ENCODE peak calls at places on chromosome 15, in six cellular contexts. One of them, this sample, is unnamed.

GRCh38 chr15:90266061-90266431 is 574 bp downstream of the NGRN start:
- DNase-seq in testis: peak
- DNase-seq in esophagus muscularis mucosa: no peak
- DNase-seq in esophagus squamous epithelium: no peak
- DNase-seq in A549: peak
- DNase-seq in uterus: peak
- DNase-seq in this sample: peak

GRCh38 chr15:63605816-63606215 is 8.6 kb downstream of the FBXL22 start:
- DNase-seq in uterus: no peak
- DNase-seq in esophagus squamous epithelium: no peak
- DNase-seq in esophagus muscularis mucosa: no peak
- DNase-seq in testis: no peak
- DNase-seq in A549: no peak
- DNase-seq in this sample: no peak

GRCh38 chr15:58433597-58434333 is 2.0 kb downstream of the LIPC start:
- DNase-seq in esophagus squamous epithelium: no peak
- DNase-seq in A549: no peak
- DNase-seq in esophagus muscularis mucosa: no peak
- DNase-seq in uterus: no peak
- DNase-seq in testis: no peak
- DNase-seq in this sample: no peak

GRCh38 chr15:51621917-51622268 is 678 bp downstream of the DMXL2 start:
- DNase-seq in esophagus squamous epithelium: no peak
- DNase-seq in A549: peak
- DNase-seq in uterus: peak
- DNase-seq in esophagus muscularis mucosa: no peak
- DNase-seq in testis: peak
- DNase-seq in this sample: peak

GRCh38 chr15:33107950-33108349 is 86.6 kb downstream of the FMN1 start:
- DNase-seq in testis: no peak
- DNase-seq in uterus: no peak
- DNase-seq in esophagus squamous epithelium: no peak
- DNase-seq in A549: no peak
- DNase-seq in esophagus muscularis mucosa: no peak
- DNase-seq in this sample: no peak

GRCh38 chr15:74300057-74300620 is 64.0 kb downstream of the CCDC33 start:
- DNase-seq in A549: no peak
- DNase-seq in esophagus squamous epithelium: no peak
- DNase-seq in testis: no peak
- DNase-seq in uterus: no peak
- DNase-seq in esophagus muscularis mucosa: no peak
- DNase-seq in this sample: no peak

GRCh38 chr15:33553157-33553556 is 242.4 kb downstream of the RYR3 start:
- DNase-seq in testis: no peak
- DNase-seq in A549: no peak
- DNase-seq in esophagus muscularis mucosa: no peak
- DNase-seq in uterus: no peak
- DNase-seq in esophagus squamous epithelium: no peak
- DNase-seq in this sample: no peak

GRCh38 chr15:71440479-71441071 is 325.3 kb downstream of the THSD4 start:
- DNase-seq in A549: peak
- DNase-seq in esophagus squamous epithelium: no peak
- DNase-seq in testis: no peak
- DNase-seq in esophagus muscularis mucosa: no peak
- DNase-seq in uterus: no peak
- DNase-seq in this sample: no peak

GRCh38 chr15:71103102-71103676 is 12.1 kb upstream of the THSD4 start:
- DNase-seq in testis: no peak
- DNase-seq in uterus: no peak
- DNase-seq in A549: no peak
- DNase-seq in esophagus squamous epithelium: no peak
- DNase-seq in esophagus muscularis mucosa: no peak
- DNase-seq in this sample: peak

GRCh38 chr15:80588801-80589200 is 106.3 kb upstream of the ABHD17C start:
- DNase-seq in esophagus muscularis mucosa: no peak
- DNase-seq in uterus: no peak
- DNase-seq in testis: no peak
- DNase-seq in esophagus squamous epithelium: no peak
- DNase-seq in A549: peak
- DNase-seq in this sample: no peak

GRCh38 chr15:62108411-62108810 is 41.6 kb downstream of the C2CD4A start:
- DNase-seq in uterus: no peak
- DNase-seq in testis: no peak
- DNase-seq in esophagus squamous epithelium: no peak
- DNase-seq in esophagus muscularis mucosa: peak
- DNase-seq in A549: no peak
- DNase-seq in this sample: no peak

GRCh38 chr15:43749690-43750345 is 3.6 kb downstream of the PDIA3 start:
- DNase-seq in testis: no peak
- DNase-seq in esophagus muscularis mucosa: no peak
- DNase-seq in uterus: no peak
- DNase-seq in A549: no peak
- DNase-seq in esophagus squamous epithelium: no peak
- DNase-seq in this sample: no peak

GRCh38 chr15:43751885-43752284 is 5.6 kb downstream of the PDIA3 start:
- DNase-seq in esophagus muscularis mucosa: no peak
- DNase-seq in A549: no peak
- DNase-seq in uterus: no peak
- DNase-seq in esophagus squamous epithelium: no peak
- DNase-seq in testis: no peak
- DNase-seq in this sample: no peak

DNA sequence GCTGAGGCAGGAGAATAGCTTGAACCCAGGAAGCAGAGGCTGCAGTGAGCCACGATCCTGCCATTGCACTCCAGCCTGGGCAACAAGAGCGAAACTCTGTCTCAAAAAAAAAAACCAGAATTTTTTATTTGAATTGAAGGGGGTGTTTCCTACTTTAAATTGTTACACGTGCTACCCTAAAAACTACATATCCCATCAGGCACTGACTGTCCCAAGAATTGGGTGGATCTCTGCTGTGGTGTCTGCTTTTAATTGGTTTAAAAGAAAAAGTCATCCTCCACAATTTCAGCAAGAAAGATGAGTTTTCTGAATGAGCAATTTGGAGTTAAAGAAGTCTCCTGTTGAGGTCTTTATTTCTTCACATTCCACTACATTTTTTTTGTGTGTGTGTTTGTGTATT is 2.1 kb downstream of the PDIA3 start:
- DNase-seq in testis: no peak
- DNase-seq in esophagus muscularis mucosa: no peak
- DNase-seq in A549: no peak
- DNase-seq in esophagus squamous epithelium: no peak
- DNase-seq in uterus: no peak
- DNase-seq in this sample: no peak
- H3K4me3 ChIP-seq in testis: no peak
- H3K4me3 ChIP-seq in esophagus muscularis mucosa: peak
- H3K4me3 ChIP-seq in A549: no peak
- H3K4me3 ChIP-seq in esophagus squamous epithelium: peak
- H3K4me3 ChIP-seq in uterus: no peak
- H3K4me3 ChIP-seq in this sample: no peak

GRCh38 chr15:49154799-49155109 is 645 bp downstream of the COPS2 start:
- DNase-seq in esophagus squamous epithelium: no peak
- DNase-seq in A549: no peak
- DNase-seq in uterus: no peak
- DNase-seq in testis: no peak
- DNase-seq in esophagus muscularis mucosa: no peak
- DNase-seq in this sample: no peak

GRCh38 chr15:49155834-49156627 is 632 bp upstream of the COPS2 start:
- DNase-seq in esophagus muscularis mucosa: no peak
- DNase-seq in testis: peak
- DNase-seq in uterus: no peak
- DNase-seq in esophagus squamous epithelium: no peak
- DNase-seq in A549: no peak
- DNase-seq in this sample: no peak

GRCh38 chr15:49152552-49153337 is 2.7 kb downstream of the COPS2 start:
- DNase-seq in uterus: no peak
- DNase-seq in testis: no peak
- DNase-seq in esophagus squamous epithelium: no peak
- DNase-seq in esophagus muscularis mucosa: no peak
- DNase-seq in A549: no peak
- DNase-seq in this sample: no peak

GRCh38 chr15:49154359-49154758 is 1.0 kb downstream of the COPS2 start:
- DNase-seq in uterus: no peak
- DNase-seq in testis: no peak
- DNase-seq in esophagus muscularis mucosa: no peak
- DNase-seq in A549: no peak
- DNase-seq in esophagus squamous epithelium: no peak
- DNase-seq in this sample: no peak

DNA sequence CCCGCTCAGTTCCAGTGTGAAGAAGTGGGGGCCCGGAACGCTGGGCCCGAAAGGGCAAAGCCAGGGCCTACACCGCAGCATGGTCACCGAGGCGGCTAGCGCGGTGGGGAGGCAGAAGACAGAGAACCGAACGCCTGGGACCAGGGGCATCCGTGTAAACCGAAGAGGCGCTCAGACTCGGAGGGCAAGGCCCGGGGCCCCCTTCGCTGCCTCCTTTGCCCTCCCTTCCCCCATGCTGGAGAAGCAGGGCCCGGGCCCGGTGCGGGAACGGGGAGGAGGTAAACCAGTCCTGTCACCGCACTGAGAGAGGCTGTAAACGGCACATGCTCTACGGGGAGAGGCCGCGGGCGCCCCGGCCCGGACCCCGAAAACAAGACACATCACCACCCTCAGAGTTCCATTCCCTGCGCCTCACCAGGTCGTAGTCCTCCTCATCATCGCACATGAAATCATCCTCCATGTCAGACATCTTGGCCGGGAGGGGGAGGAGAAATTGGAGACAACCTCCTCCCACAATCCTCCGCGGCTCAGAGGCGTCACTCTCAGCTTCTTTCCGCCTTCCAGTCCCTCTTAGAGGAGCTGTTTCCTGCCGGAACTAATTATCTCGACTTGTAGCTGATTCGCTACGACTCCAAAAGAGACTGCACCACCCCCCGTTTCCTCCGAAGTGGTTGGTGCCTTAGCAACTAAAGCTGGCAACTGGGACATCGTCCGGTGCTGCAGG is at the start of gene COPS2:
- DNase-seq in A549: peak
- DNase-seq in uterus: peak
- DNase-seq in testis: peak
- DNase-seq in esophagus muscularis mucosa: peak
- DNase-seq in esophagus squamous epithelium: peak
- DNase-seq in this sample: peak
- TF ChIP-seq POLR2A in A549: peak
- TF ChIP-seq POLR2A in uterus: peak
- TF ChIP-seq POLR2A in testis: peak
- TF ChIP-seq POLR2A in esophagus muscularis mucosa: peak
- TF ChIP-seq POLR2A in esophagus squamous epithelium: peak
- TF ChIP-seq POLR2A in this sample: no peak

DNA sequence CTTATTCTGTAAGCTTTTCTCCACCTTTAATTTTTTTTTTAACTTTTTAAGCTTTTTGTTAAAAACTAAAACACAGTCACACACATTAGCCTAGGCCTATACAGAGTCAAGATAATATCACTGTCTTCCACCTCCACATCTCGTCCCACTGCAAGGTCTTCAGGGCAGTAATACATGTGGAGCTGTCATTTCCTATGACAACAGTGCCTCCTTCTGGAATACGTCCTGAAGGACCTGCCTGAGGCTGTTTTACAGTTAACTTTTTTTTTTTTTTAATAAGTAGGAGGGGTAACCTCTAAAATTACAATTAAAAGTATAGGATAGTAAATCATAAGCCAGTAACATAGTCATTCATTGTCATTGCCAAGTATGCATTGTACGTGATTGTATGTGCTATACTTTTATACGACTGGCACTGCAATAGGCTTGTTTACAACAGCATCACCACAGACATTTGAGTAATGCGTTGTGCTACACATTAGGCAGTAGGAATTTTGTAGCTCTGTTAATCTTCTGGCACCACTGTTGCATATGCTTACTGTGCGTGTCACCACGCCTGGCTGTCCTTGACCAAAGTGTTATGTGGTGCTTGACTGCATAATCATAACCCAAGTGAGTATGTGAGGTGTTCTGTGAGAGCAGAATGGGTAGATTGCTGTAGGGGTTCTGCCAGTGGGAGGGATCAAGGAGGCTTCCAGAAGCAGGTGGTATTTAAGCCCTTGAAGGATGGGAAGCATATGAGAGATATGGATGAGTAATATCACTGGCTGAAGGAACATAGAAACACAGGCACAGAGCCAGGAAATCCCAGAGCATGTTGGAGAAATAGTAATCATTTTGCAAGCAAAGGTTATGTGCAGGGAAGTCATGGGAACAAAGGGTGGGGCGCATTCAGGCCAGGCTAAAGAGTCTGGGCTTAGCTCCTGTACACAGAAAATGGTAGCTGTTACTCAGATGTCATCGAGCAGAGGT is 18.3 kb downstream of the FBXO22 start:
- DNase-seq in A549: no peak
- DNase-seq in esophagus muscularis mucosa: no peak
- DNase-seq in esophagus squamous epithelium: no peak
- DNase-seq in uterus: peak
- DNase-seq in testis: peak
- DNase-seq in this sample: no peak
- H3K4me3 ChIP-seq in A549: no peak
- H3K4me3 ChIP-seq in esophagus muscularis mucosa: no peak
- H3K4me3 ChIP-seq in esophagus squamous epithelium: no peak
- H3K4me3 ChIP-seq in uterus: no peak
- H3K4me3 ChIP-seq in testis: no peak
- H3K4me3 ChIP-seq in this sample: no peak

DNA sequence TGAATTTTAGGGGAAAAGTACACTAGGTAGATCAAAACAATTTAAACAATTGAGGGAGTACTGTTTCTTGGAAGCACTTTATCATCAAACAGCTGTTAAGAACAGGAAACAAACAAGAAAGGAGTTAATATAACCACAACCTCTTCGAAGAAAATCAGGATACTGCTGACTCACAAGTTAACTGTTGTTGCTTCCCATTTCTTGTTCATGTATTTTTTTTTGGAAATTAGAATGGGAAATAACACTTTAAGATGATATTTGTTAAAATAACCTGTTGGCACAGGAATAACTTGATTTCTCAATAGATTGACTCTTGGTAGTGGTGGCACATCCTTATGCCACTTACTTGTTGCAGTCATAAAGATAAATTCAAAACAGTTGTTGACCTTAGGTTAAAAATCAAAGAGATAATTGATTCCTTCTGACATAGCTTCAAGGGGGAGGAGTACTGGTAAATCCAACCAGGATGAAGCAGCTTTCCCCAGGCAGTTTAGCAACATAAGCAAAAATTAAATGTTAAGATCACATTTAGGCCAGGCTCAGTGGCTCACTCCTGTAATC is 3.3 kb downstream of the BNIP2 start:
- DNase-seq in esophagus squamous epithelium: no peak
- DNase-seq in uterus: no peak
- DNase-seq in testis: no peak
- DNase-seq in esophagus muscularis mucosa: no peak
- DNase-seq in A549: no peak
- DNase-seq in this sample: no peak
- TF ChIP-seq POLR2A in esophagus squamous epithelium: no peak
- TF ChIP-seq POLR2A in uterus: no peak
- TF ChIP-seq POLR2A in testis: no peak
- TF ChIP-seq POLR2A in esophagus muscularis mucosa: no peak
- TF ChIP-seq POLR2A in A549: no peak
- TF ChIP-seq POLR2A in this sample: no peak

GRCh38 chr15:55738715-55739114 is 4.2 kb downstream of the PRTG start:
- DNase-seq in esophagus muscularis mucosa: no peak
- DNase-seq in A549: no peak
- DNase-seq in uterus: no peak
- DNase-seq in testis: no peak
- DNase-seq in esophagus squamous epithelium: no peak
- DNase-seq in this sample: no peak
- H3K4me3 ChIP-seq in esophagus muscularis mucosa: no peak
- H3K4me3 ChIP-seq in A549: no peak
- H3K4me3 ChIP-seq in uterus: no peak
- H3K4me3 ChIP-seq in testis: no peak
- H3K4me3 ChIP-seq in esophagus squamous epithelium: no peak
- H3K4me3 ChIP-seq in this sample: no peak